ENCODE peak calls at places on chromosomes 3 and 15, in six cellular contexts. K is CD4-positive, alpha-beta T cell; I is T-helper 1 cell; X is NCI-H526; O is cardiac muscle cell; R is GM13977. B is an unnamed sample.

GRCh38 chr15:58864602-58865419 is 68.7 kb downstream of the SLTM start:
- DNase-seq in K (no peak), I (peak), X (no peak), O (peak), R (peak), B (no peak)

GRCh38 chr15:63434567-63435219 is 53.0 kb upstream of the CA12 start:
- DNase-seq in K (no peak), I (no peak), X (no peak), O (no peak), R (no peak), B (no peak)

GRCh38 chr3:190326930-190327329 is 4.7 kb upstream of the CLDN1 start:
- DNase-seq in K (no peak), I (no peak), X (no peak), O (no peak), R (no peak), B (no peak)

GRCh38 chr3:111012388-111013248 is 59.0 kb upstream of the NECTIN3 start:
- DNase-seq in K (no peak), I (no peak), X (no peak), O (peak), R (no peak), B (no peak)

GRCh38 chr15:79206940-79207339 is 75.6 kb upstream of the ANKRD34C start:
- DNase-seq in K (no peak), I (no peak), X (no peak), O (no peak), R (no peak), B (no peak)

GRCh38 chr15:68283401-68283800 is 5.9 kb downstream of the FEM1B start:
- DNase-seq in K (no peak), I (no peak), X (no peak), O (no peak), R (no peak), B (no peak)

GRCh38 chr3:155404486-155404885 is 111.0 kb upstream of the STRIT1 start:
- DNase-seq in K (no peak), I (no peak), X (no peak), O (no peak), R (no peak), B (no peak)

GRCh38 chr15:29278436-29279099 is 8.9 kb upstream of the NSMCE3 start:
- DNase-seq in K (no peak), I (no peak), X (no peak), O (peak), R (no peak), B (no peak)

GRCh38 chr3:11913316-11913715 is 66.6 kb upstream of the TAMM41 start:
- DNase-seq in K (no peak), I (no peak), X (no peak), O (no peak), R (no peak), B (peak)

GRCh38 chr15:46543626-46544025 is 908.8 kb downstream of the SQOR start:
- DNase-seq in K (no peak), I (no peak), X (no peak), O (no peak), R (no peak), B (no peak)

GRCh38 chr3:5239602-5240001 is 52.1 kb downstream of the EDEM1 start:
- DNase-seq in K (no peak), I (no peak), X (no peak), O (no peak), R (no peak), B (no peak)

GRCh38 chr3:10219737-10220136 is 28.5 kb upstream of the TATDN2 start:
- DNase-seq in K (no peak), I (no peak), X (no peak), O (no peak), R (no peak), B (no peak)

B was measured in lower leg skin.